ENCODE peak calls at places on chromosome 22, in eight cellular contexts. A is uterus; L is CD8-positive, alpha-beta T cell; Y is DND-41; H is RWPE1; B is neuronal stem cell; P is sigmoid colon; S is lung. J is an unnamed sample.

GRCh38 chr22:29148036-29148435 is 57.7 kb upstream of the EMID1 start:
- DNase-seq in P (peak), H (no peak), Y (no peak), S (no peak), L (no peak), B (no peak), A (no peak), J (no peak)

GRCh38 chr22:29385305-29385704 is 3.1 kb downstream of the AP1B1 start:
- DNase-seq in Y (no peak), S (no peak), L (no peak), H (no peak), P (no peak), A (no peak), B (no peak), J (no peak)

GRCh38 chr22:40911772-40912171 is 39.4 kb upstream of the RBX1 start:
- DNase-seq in B (no peak), A (no peak), P (no peak), H (no peak), Y (no peak), S (no peak), L (no peak), J (no peak)

GRCh38 chr22:42300286-42301071 is 30.0 kb upstream of the TCF20 start:
- DNase-seq in H (peak), Y (peak), P (no peak), S (no peak), L (peak), A (no peak), B (no peak), J (peak)

GRCh38 chr22:50250249-50250554 is 863 bp downstream of the HDAC10 start:
- DNase-seq in A (no peak), Y (no peak), S (no peak), B (no peak), P (no peak), H (no peak), L (no peak), J (no peak)

GRCh38 chr22:49308300-49308699 is 519.4 kb downstream of the BRD1 start:
- DNase-seq in Y (no peak), H (no peak), P (peak), S (no peak), B (no peak), A (no peak), L (no peak), J (no peak)

GRCh38 chr22:33529424-33530113 is 390.7 kb downstream of the LARGE1 start:
- DNase-seq in Y (no peak), B (no peak), P (no peak), S (no peak), A (peak), H (no peak), L (no peak), J (no peak)

GRCh38 chr22:37610480-37611148 is 2.0 kb downstream of the GGA1 start:
- DNase-seq in A (peak), S (no peak), B (no peak), L (no peak), H (no peak), P (no peak), Y (no peak), J (no peak)

GRCh38 chr22:16651217-16651616 is 58.6 kb upstream of the CCT8L2 start:
- DNase-seq in B (no peak), A (no peak), Y (peak), H (no peak), P (no peak), L (no peak), S (no peak), J (no peak)

GRCh38 chr22:35568751-35569725 is 28.4 kb downstream of the RASD2 start:
- DNase-seq in L (no peak), H (peak), P (no peak), A (no peak), Y (no peak), S (no peak), B (no peak), J (no peak)

GRCh38 chr22:32587449-32587848 is 112.8 kb downstream of the FBXO7 start:
- DNase-seq in A (peak), Y (no peak), S (no peak), L (no peak), P (peak), H (no peak), B (no peak), J (no peak)

GRCh38 chr22:22866381-22867111 is 21.1 kb upstream of the IGLL5 start:
- DNase-seq in L (no peak), H (no peak), Y (no peak), P (no peak), S (no peak), B (no peak), A (no peak), J (no peak)

GRCh38 chr22:49331878-49332277 is 495.8 kb downstream of the BRD1 start:
- DNase-seq in L (no peak), A (no peak), P (no peak), S (peak), Y (no peak), H (no peak), B (no peak), J (no peak)

GRCh38 chr22:23071163-23072034 is 1.1 kb downstream of the GNAZ start:
- DNase-seq in Y (no peak), B (no peak), A (peak), H (no peak), L (no peak), P (peak), S (no peak), J (no peak)

GRCh38 chr22:49261616-49262015 is 566.1 kb downstream of the BRD1 start:
- DNase-seq in A (no peak), P (no peak), Y (no peak), B (no peak), L (no peak), S (no peak), H (no peak), J (no peak)

GRCh38 chr22:19887251-19887985 is 32.7 kb upstream of the GNB1L start:
- DNase-seq in S (no peak), B (no peak), P (no peak), L (no peak), H (no peak), A (peak), Y (no peak), J (no peak)

GRCh38 chr22:49975543-49976389 is 15.2 kb downstream of the PIM3 start:
- DNase-seq in Y (no peak), P (peak), B (no peak), H (no peak), L (no peak), S (peak), A (peak), J (no peak)

GRCh38 chr22:37063436-37064420 is 12.2 kb downstream of the KCTD17 start:
- DNase-seq in Y (peak), P (no peak), H (no peak), B (no peak), L (peak), S (no peak), A (no peak), J (no peak)

GRCh38 chr22:20204821-20205220 is 54.0 kb upstream of the CCDC188 start:
- DNase-seq in L (no peak), Y (no peak), P (no peak), S (no peak), B (no peak), H (no peak), A (no peak), J (no peak)

GRCh38 chr22:40922484-40923303 is 28.5 kb upstream of the RBX1 start:
- DNase-seq in H (peak), A (no peak), P (no peak), L (no peak), S (no peak), B (peak), Y (peak), J (no peak)

GRCh38 chr22:37661160-37661924 is 2.8 kb downstream of the PDXP start:
- DNase-seq in B (no peak), L (no peak), Y (peak), P (no peak), A (peak), S (no peak), H (no peak), J (no peak)

GRCh38 chr22:43004362-43005035 is 10.4 kb downstream of the PACSIN2 start:
- DNase-seq in L (no peak), B (no peak), H (no peak), S (no peak), A (no peak), P (no peak), Y (no peak), J (no peak)

GRCh38 chr22:38569972-38570840 is at the start of gene DMC1:
- DNase-seq in L (peak), H (peak), Y (peak), B (peak), A (peak), S (peak), P (peak), J (no peak)

GRCh38 chr22:20887375-20887774 is 28.6 kb downstream of the SNAP29 start:
- DNase-seq in P (no peak), L (no peak), B (no peak), A (no peak), Y (no peak), H (no peak), S (no peak), J (no peak)

GRCh38 chr22:41341012-41341411 is 39.7 kb downstream of the ZC3H7B start:
- DNase-seq in S (no peak), L (no peak), Y (no peak), H (no peak), A (no peak), P (no peak), B (no peak), J (no peak)

DNA sequence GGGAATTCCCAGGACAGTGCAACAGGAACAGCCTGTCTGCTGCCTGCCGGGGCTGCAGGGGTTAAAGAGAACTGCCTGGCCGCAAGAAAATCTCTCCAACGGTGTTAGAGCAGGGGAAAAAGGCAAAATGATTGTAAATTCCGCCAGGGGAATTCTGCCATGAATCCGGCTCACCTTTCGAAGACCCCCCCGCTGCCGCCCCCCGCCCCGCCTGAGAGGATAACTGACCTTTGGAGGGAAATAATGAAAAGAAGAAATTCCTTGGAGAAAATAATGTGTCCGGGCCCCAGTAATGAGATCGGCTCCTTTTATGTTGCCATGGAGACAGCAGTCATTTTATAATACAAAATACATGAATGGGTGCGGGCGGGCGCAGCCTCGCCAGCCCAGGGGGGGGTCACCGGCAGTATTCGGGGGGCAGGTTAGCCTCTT is 228.3 kb downstream of the MN1 start:
- DNase-seq in H (no peak), S (no peak), Y (no peak), A (no peak), B (peak), L (no peak), P (no peak), J (no peak)
- H3K27ac ChIP-seq in H (no peak), S (no peak), Y (no peak), A (no peak), B (peak), L (no peak), P (no peak), J (no peak)

GRCh38 chr22:18115844-18116480 is 5.4 kb downstream of the TUBA8 start:
- DNase-seq in H (no peak), P (no peak), Y (no peak), B (no peak), A (no peak), L (no peak), S (no peak), J (no peak)

GRCh38 chr22:18113680-18114394 is 3.2 kb downstream of the TUBA8 start:
- DNase-seq in L (no peak), P (no peak), A (no peak), S (no peak), H (no peak), Y (no peak), B (no peak), J (no peak)

GRCh38 chr22:18112440-18112839 is 1.8 kb downstream of the TUBA8 start:
- DNase-seq in S (no peak), Y (no peak), A (no peak), H (no peak), L (no peak), B (no peak), P (no peak), J (no peak)

GRCh38 chr22:18114976-18115652 is 4.5 kb downstream of the TUBA8 start:
- DNase-seq in L (no peak), P (no peak), Y (no peak), A (no peak), H (no peak), S (no peak), B (no peak), J (no peak)

GRCh38 chr22:18114495-18114894 is 3.9 kb downstream of the TUBA8 start:
- DNase-seq in B (no peak), P (no peak), H (no peak), Y (no peak), L (no peak), A (no peak), S (no peak), J (no peak)
- H3K27ac ChIP-seq in B (no peak), P (no peak), H (no peak), Y (no peak), L (no peak), A (no peak), S (peak), J (no peak)

GRCh38 chr22:44913198-44913983 is 96.4 kb downstream of the PHF21B start:
- DNase-seq in A (no peak), S (no peak), H (no peak), Y (no peak), L (no peak), P (peak), B (no peak), J (no peak)
- H3K27ac ChIP-seq in A (no peak), S (no peak), H (no peak), Y (no peak), L (no peak), P (no peak), B (no peak), J (no peak)

GRCh38 chr22:26546282-26546681 is 34.0 kb upstream of the TFIP11 start:
- DNase-seq in L (no peak), S (no peak), B (no peak), H (no peak), A (no peak), Y (no peak), P (no peak), J (no peak)
- H3K27ac ChIP-seq in L (no peak), S (no peak), B (no peak), H (peak), A (no peak), Y (no peak), P (no peak), J (no peak)

GRCh38 chr22:46287873-46288751 is 8.6 kb upstream of the GTSE1 start:
- DNase-seq in Y (no peak), L (peak), S (peak), B (no peak), A (no peak), H (no peak), P (no peak), J (no peak)
- H3K27ac ChIP-seq in Y (no peak), L (peak), S (peak), B (no peak), A (no peak), H (peak), P (no peak), J (no peak)

GRCh38 chr22:27749597-27750225 is 51.8 kb downstream of the MN1 start:
- DNase-seq in L (no peak), S (no peak), H (no peak), Y (no peak), A (no peak), B (no peak), P (peak), J (no peak)

GRCh38 chr22:27747396-27748256 is 53.9 kb downstream of the MN1 start:
- DNase-seq in B (no peak), L (no peak), Y (no peak), P (peak), H (no peak), S (no peak), A (no peak), J (no peak)

GRCh38 chr22:27750866-27751265 is 50.7 kb downstream of the MN1 start:
- DNase-seq in H (no peak), B (no peak), Y (no peak), S (no peak), A (no peak), L (no peak), P (peak), J (no peak)

GRCh38 chr22:27746918-27747317 is 54.6 kb downstream of the MN1 start:
- DNase-seq in S (no peak), P (no peak), A (no peak), Y (no peak), H (no peak), L (no peak), B (no peak), J (no peak)

GRCh38 chr22:27748355-27749168 is 53.0 kb downstream of the MN1 start:
- DNase-seq in S (no peak), B (peak), H (peak), P (peak), Y (no peak), A (peak), L (no peak), J (no peak)
- H3K27ac ChIP-seq in S (no peak), B (peak), H (peak), P (peak), Y (no peak), A (peak), L (no peak), J (no peak)

DNA sequence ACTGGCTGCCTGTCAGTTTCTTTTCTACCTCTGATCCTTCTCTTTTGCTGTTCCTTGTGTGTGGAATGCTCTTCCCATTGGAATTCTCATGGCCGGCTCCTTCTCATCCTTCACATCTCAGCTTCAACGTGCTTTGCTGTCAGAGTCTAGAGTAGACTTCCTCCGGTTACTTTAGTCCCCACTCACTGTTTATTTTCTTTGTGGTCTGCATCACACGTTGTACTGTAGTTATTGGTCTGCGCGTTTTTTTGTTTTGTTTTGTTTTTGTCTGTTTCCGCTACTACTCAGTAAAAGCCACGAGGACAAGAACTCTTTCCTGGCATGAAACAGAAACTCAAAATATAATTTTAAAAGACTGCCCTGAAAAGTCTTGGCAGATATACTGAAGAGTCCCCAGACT is 121.3 kb upstream of the SEZ6L start:
- DNase-seq in A (no peak), S (no peak), B (no peak), Y (no peak), L (no peak), P (no peak), H (no peak), J (no peak)
- H3K27ac ChIP-seq in A (no peak), S (no peak), B (no peak), Y (no peak), L (no peak), P (no peak), H (no peak), J (no peak)

DNA sequence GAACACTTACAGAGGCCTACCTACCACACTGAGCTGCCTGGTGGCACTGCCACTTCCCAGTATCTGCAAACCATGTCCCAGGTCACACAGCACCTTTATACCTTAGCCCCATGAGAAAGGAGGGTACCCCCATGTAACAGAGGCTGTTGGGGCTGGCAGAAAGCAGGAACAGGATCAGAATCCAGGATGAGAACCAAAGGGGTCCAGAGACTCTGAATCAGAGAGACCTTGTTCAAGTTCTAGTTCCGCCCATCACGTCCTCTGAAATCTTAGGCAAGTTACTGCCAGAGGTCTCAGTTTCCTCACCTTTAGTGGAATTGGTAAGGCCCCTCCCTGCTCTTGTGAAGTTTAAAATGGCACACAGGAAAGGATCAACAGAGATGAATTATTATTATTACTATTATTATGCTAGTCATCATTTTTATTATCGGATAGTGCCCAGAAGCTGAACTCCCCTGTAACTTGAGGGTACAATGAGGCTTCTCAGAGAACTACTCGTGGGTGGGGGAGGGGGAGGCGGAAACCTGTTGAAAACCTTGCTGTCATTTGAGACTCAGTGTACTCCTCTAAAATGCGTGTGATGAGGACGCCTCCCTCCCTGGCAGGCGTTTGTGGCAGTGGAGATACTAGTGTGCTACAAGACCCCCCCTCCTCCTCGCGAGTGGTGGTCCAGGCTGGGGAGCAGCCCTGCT is 9.3 kb downstream of the SELENOM start:
- DNase-seq in L (no peak), Y (no peak), P (no peak), S (no peak), A (peak), B (no peak), H (no peak), J (no peak)
- H3K27ac ChIP-seq in L (no peak), Y (no peak), P (peak), S (no peak), A (peak), B (no peak), H (peak), J (no peak)

DNA sequence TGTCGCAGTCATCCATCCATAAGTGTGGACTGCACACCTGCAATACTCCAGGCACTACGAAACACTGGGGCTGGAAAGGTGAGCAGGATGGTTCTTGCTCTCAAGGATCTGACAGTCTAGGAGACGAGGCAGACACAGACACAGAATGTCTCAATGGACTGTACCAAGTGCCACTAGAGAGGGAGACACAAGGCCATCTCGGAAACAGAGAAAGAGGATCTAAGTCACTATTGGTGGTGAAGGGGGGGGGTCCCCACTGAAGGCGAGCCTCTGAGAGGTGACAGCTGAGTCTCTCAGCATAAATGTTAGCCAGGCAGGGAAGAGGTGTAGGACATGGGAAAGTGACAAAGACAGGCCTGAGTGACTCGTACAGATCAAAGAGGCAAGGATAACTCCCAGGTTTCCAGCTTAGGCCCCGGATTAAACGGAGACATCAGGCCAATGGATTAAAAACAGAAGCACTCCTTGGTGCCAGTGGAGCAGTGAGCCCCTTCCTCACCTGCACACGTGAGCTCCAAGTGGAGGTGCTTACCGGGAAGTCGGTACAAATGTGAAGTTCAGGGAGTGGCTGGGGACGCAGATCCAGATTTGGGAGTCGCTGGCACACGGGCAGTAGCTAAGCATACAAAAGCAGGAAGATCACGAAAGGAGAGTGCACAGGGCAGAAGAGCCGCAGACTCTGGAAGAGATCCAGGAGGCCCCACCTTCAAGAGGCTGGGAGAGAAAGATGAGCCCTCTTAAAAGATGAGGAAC is 117.2 kb downstream of the MICAL3 start:
- DNase-seq in H (no peak), P (no peak), S (no peak), A (no peak), L (no peak), B (no peak), Y (no peak), J (no peak)
- H3K27ac ChIP-seq in H (peak), P (peak), S (peak), A (no peak), L (no peak), B (no peak), Y (no peak), J (no peak)

J was measured in epithelial cell of prostate.